ENCODE peak calls at places on chromosomes 1 and 21, in four cellular contexts. One of them, this sample, is unnamed.

GRCh38 chr21:27423073-27423472 is 456.2 kb upstream of the ADAMTS5 start:
- DNase-seq in HepG2: no peak
- DNase-seq in K562: no peak
- DNase-seq in HCT116: no peak
- DNase-seq in this sample: no peak

GRCh38 chr1:92708368-92708950 is 76.4 kb downstream of the EVI5 start:
- DNase-seq in HCT116: no peak
- DNase-seq in HepG2: no peak
- DNase-seq in K562: no peak
- DNase-seq in this sample: no peak

GRCh38 chr1:154609398-154610380 is 1.7 kb upstream of the ADAR start:
- DNase-seq in K562: no peak
- DNase-seq in HepG2: no peak
- DNase-seq in HCT116: peak
- DNase-seq in this sample: no peak

GRCh38 chr1:2429780-2430591 is 17.6 kb upstream of the PEX10 start:
- DNase-seq in HCT116: no peak
- DNase-seq in K562: peak
- DNase-seq in HepG2: no peak
- DNase-seq in this sample: no peak

GRCh38 chr1:242827538-242827937 is 303.0 kb upstream of the PLD5 start:
- DNase-seq in K562: no peak
- DNase-seq in HCT116: no peak
- DNase-seq in HepG2: no peak
- DNase-seq in this sample: no peak

GRCh38 chr21:27047331-27048314 is 80.7 kb upstream of the ADAMTS5 start:
- DNase-seq in K562: no peak
- DNase-seq in HCT116: no peak
- DNase-seq in HepG2: no peak
- DNase-seq in this sample: no peak

GRCh38 chr1:15154480-15155036 is 1.0 kb downstream of the TMEM51 start:
- DNase-seq in K562: peak
- DNase-seq in HepG2: no peak
- DNase-seq in HCT116: no peak
- DNase-seq in this sample: no peak

GRCh38 chr1:240776237-240776636 is 164.3 kb upstream of the GREM2 start:
- DNase-seq in K562: no peak
- DNase-seq in HepG2: no peak
- DNase-seq in HCT116: no peak
- DNase-seq in this sample: no peak

GRCh38 chr1:154326546-154327465 is 1.5 kb downstream of the ATP8B2 start:
- DNase-seq in HCT116: no peak
- DNase-seq in HepG2: no peak
- DNase-seq in K562: peak
- DNase-seq in this sample: no peak

GRCh38 chr1:168261390-168261789 is 19.3 kb upstream of the TBX19 start:
- DNase-seq in K562: no peak
- DNase-seq in HepG2: no peak
- DNase-seq in HCT116: no peak
- DNase-seq in this sample: no peak

GRCh38 chr1:230509281-230509977 is 83.3 kb upstream of the PGBD5 start:
- DNase-seq in K562: no peak
- DNase-seq in HepG2: no peak
- DNase-seq in HCT116: no peak
- DNase-seq in this sample: no peak

GRCh38 chr1:11132571-11133293 is 33.1 kb upstream of the EXOSC10 start:
- DNase-seq in HCT116: no peak
- DNase-seq in K562: no peak
- DNase-seq in HepG2: no peak
- DNase-seq in this sample: no peak

GRCh38 chr1:89041055-89041707 is 18.5 kb upstream of the GBP3 start:
- DNase-seq in HCT116: no peak
- DNase-seq in HepG2: no peak
- DNase-seq in K562: no peak
- DNase-seq in this sample: no peak

GRCh38 chr1:229887043-229887822 is 179.8 kb upstream of the GALNT2 start:
- DNase-seq in K562: no peak
- DNase-seq in HepG2: no peak
- DNase-seq in HCT116: no peak
- DNase-seq in this sample: no peak

GRCh38 chr1:17881761-17882160 is 126.6 kb downstream of the ACTL8 start:
- DNase-seq in K562: no peak
- DNase-seq in HepG2: no peak
- DNase-seq in HCT116: no peak
- DNase-seq in this sample: no peak

GRCh38 chr1:198610362-198610761 is 28.5 kb upstream of the PTPRC start:
- DNase-seq in K562: no peak
- DNase-seq in HepG2: no peak
- DNase-seq in HCT116: no peak
- DNase-seq in this sample: no peak

GRCh38 chr21:29181799-29182470 is 51.5 kb downstream of the MAP3K7CL start:
- DNase-seq in K562: no peak
- DNase-seq in HepG2: peak
- DNase-seq in HCT116: peak
- DNase-seq in this sample: no peak

GRCh38 chr21:46622226-46622625 is 13.2 kb upstream of the PRMT2 start:
- DNase-seq in HepG2: peak
- DNase-seq in K562: no peak
- DNase-seq in HCT116: no peak
- DNase-seq in this sample: no peak

GRCh38 chr1:77582905-77583304 is 99.6 kb downstream of the ZZZ3 start:
- DNase-seq in K562: no peak
- DNase-seq in HCT116: no peak
- DNase-seq in HepG2: no peak
- DNase-seq in this sample: no peak

GRCh38 chr1:162003825-162004205 is 19.9 kb downstream of the OLFML2B start:
- DNase-seq in HepG2: no peak
- DNase-seq in HCT116: no peak
- DNase-seq in K562: no peak
- DNase-seq in this sample: no peak

GRCh38 chr1:2192031-2192995 is 2.3 kb downstream of the FAAP20 start:
- DNase-seq in HCT116: no peak
- DNase-seq in HepG2: no peak
- DNase-seq in K562: no peak
- DNase-seq in this sample: no peak

DNA sequence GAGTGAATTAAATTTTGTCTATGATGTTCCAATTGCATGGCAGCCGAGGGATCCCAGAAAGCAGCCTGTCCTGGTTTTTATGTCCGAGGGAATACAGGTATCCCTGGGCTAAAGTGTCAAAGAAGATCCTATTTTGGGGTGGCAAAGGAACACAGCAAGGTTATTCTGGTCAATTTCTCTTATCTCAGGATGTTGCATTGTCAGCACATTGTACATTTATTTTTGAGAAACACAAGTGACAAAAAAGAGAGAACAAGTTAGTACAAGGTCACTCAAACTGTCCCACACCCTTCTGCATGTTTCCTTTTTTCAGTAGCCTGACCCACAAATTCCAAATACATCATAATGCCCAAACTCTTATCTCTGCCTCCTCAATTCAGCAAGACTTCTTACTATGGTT is 17.7 kb downstream of the RGS18 start:
- DNase-seq in HCT116: no peak
- DNase-seq in K562: no peak
- DNase-seq in HepG2: no peak
- DNase-seq in this sample: no peak
- TF ChIP-seq SIN3A in HCT116: no peak
- TF ChIP-seq SIN3A in K562: no peak
- TF ChIP-seq SIN3A in HepG2: no peak
- TF ChIP-seq SIN3A in this sample: no peak

DNA sequence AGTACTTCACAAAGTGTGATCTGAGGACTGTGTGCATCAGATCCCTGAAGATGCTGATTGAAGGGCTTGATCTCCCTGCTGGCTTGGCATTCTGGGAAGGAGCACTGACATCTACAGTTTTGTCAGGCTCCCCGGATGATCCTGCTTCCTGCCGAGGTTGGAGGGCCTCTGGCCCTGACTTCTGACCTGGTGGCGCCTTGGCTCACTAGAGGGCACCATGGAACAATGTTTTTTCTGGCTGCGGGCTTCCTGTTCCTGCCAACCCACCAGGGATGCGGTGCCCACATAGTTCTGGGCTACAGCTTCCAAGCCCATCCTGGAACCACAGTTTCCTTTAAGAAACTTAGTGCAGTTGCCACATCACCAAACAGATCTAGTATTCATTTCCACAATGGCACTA is 38.8 kb upstream of the RASAL2 start:
- DNase-seq in HepG2: peak
- DNase-seq in HCT116: no peak
- DNase-seq in K562: no peak
- DNase-seq in this sample: peak
- TF ChIP-seq CTCF in HepG2: peak
- TF ChIP-seq CTCF in HCT116: peak
- TF ChIP-seq CTCF in K562: no peak
- TF ChIP-seq CTCF in this sample: peak

DNA sequence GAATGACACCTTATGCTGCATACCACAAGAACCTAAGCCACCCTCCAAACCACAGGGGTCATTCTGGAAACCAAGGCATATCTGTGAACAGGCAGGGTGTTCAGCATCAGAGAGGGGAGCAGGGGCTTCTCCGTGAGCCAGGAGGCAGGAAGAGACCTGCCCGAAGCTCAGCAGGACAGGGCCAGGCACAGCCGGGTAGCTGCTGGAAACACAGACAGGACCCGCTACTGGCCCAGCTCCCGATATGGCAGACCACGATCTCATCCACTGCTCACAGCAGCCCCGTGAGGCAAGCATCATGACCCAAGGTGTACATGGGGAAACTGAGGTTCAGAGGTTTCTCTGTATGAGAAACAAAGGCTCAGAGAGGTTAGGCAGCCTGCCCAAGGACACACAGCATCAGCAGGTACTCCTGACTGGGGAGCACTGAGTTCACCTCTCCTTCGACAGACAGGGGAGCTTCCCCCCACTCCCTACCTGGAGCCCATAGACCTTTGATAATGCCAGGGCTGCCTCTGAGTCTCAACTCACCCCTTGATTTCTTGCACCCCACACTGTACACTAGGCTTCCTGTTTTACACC is 317.7 kb downstream of the MATN1 start:
- DNase-seq in K562: no peak
- DNase-seq in HepG2: no peak
- DNase-seq in HCT116: no peak
- DNase-seq in this sample: no peak
- TF ChIP-seq TCF7L2 in K562: no peak
- TF ChIP-seq TCF7L2 in HepG2: no peak
- TF ChIP-seq TCF7L2 in HCT116: no peak
- TF ChIP-seq TCF7L2 in this sample: no peak

GRCh38 chr1:223136086-223136485 is 7.0 kb downstream of the TLR5 start:
- DNase-seq in K562: peak
- DNase-seq in HepG2: no peak
- DNase-seq in HCT116: no peak
- DNase-seq in this sample: no peak

GRCh38 chr1:223141021-223141420 is 2.0 kb downstream of the TLR5 start:
- DNase-seq in HepG2: no peak
- DNase-seq in K562: no peak
- DNase-seq in HCT116: no peak
- DNase-seq in this sample: no peak

GRCh38 chr1:223140551-223140950 is 2.5 kb downstream of the TLR5 start:
- DNase-seq in HCT116: no peak
- DNase-seq in HepG2: no peak
- DNase-seq in K562: no peak
- DNase-seq in this sample: no peak

GRCh38 chr1:223135176-223135575 is 7.9 kb downstream of the TLR5 start:
- DNase-seq in HCT116: no peak
- DNase-seq in HepG2: no peak
- DNase-seq in K562: no peak
- DNase-seq in this sample: no peak

DNA sequence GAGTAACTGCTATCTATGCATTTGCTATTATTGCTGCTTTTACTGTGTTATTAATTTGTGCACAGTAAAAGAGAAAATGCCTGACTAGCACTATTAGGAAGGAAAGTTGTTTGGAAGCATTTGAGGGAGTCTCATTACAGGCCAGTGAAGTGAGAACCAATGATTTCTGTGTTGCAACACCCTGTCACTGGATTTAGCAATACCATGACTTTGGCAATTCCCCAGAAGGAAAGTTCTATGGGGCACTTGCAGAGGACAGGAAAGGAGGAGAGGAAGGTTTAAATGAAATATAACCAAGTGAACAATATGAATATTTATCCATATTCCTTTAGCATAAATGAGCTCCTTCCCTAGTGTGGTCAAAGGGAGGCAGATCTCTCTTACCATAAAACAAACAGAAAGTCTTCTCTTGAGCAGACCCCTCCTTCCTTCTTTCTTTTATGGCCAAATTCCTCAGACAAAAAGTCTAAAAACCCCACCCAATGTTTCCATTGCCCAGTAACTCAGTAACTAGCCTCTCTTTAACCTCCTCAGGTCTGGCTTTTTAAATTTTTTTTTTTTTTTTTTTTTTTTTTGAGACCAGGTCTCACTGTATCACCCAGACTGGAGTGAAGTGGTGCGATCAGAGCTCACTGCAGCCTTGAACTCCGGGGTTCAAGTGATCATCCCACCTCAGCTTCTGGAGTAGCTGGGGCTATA is 5.5 kb downstream of the TLR5 start:
- DNase-seq in HCT116: no peak
- DNase-seq in HepG2: peak
- DNase-seq in K562: no peak
- DNase-seq in this sample: no peak
- TF ChIP-seq SIN3A in HCT116: no peak
- TF ChIP-seq SIN3A in HepG2: no peak
- TF ChIP-seq SIN3A in K562: no peak
- TF ChIP-seq SIN3A in this sample: no peak

GRCh38 chr1:73452522-73452921 is 745.5 kb downstream of the LRRIQ3 start:
- DNase-seq in HepG2: no peak
- DNase-seq in HCT116: no peak
- DNase-seq in K562: no peak
- DNase-seq in this sample: no peak
- TF ChIP-seq CTCF in HepG2: no peak
- TF ChIP-seq CTCF in HCT116: no peak
- TF ChIP-seq CTCF in K562: no peak
- TF ChIP-seq CTCF in this sample: no peak

GRCh38 chr1:31410871-31411270 is 2.1 kb upstream of the SERINC2 start:
- DNase-seq in HCT116: no peak
- DNase-seq in HepG2: no peak
- DNase-seq in K562: no peak
- DNase-seq in this sample: no peak

GRCh38 chr1:31412205-31412604 is 808 bp upstream of the SERINC2 start:
- DNase-seq in K562: no peak
- DNase-seq in HepG2: no peak
- DNase-seq in HCT116: no peak
- DNase-seq in this sample: no peak

GRCh38 chr1:31413405-31414005 is 492 bp downstream of the SERINC2 start:
- DNase-seq in HepG2: no peak
- DNase-seq in HCT116: no peak
- DNase-seq in K562: peak
- DNase-seq in this sample: no peak

GRCh38 chr1:31414692-31415370 is 1.8 kb downstream of the SERINC2 start:
- DNase-seq in HCT116: no peak
- DNase-seq in K562: no peak
- DNase-seq in HepG2: no peak
- DNase-seq in this sample: no peak

GRCh38 chr1:31412732-31413404 is at the start of gene SERINC2:
- DNase-seq in HCT116: no peak
- DNase-seq in HepG2: no peak
- DNase-seq in K562: peak
- DNase-seq in this sample: no peak
- TF ChIP-seq TCF7L2 in HCT116: no peak
- TF ChIP-seq TCF7L2 in HepG2: no peak
- TF ChIP-seq TCF7L2 in K562: no peak
- TF ChIP-seq TCF7L2 in this sample: no peak

This sample was measured in Panc1.